ENCODE peak calls at places on chromosomes 5 and 9, in five cellular contexts. U is left ventricle myocardium inferior, G is transverse colon, V is heart right ventricle, S is MM.1S. D is an unnamed sample.

GRCh38 chr5:135156337-135156714 is 122.3 kb upstream of the PITX1 start:
- DNase-seq in S (no peak), G (no peak), V (no peak), U (no peak), D (no peak)

GRCh38 chr5:142435410-142436115 is 110.7 kb upstream of the SPRY4 start:
- DNase-seq in V (no peak), G (no peak), U (no peak), S (no peak), D (no peak)

GRCh38 chr5:96590796-96591195 is 71.4 kb upstream of the CAST start:
- DNase-seq in S (no peak), G (no peak), V (no peak), U (no peak), D (no peak)

GRCh38 chr5:97000391-97000790 is 64.5 kb downstream of the LNPEP start:
- DNase-seq in U (no peak), G (no peak), V (no peak), S (no peak), D (no peak)

GRCh38 chr5:9699681-9700080 is 69.5 kb upstream of the TAS2R1 start:
- DNase-seq in G (no peak), S (no peak), V (no peak), U (no peak), D (no peak)

GRCh38 chr9:15837079-15837679 is 284.3 kb downstream of the CCDC171 start:
- DNase-seq in G (no peak), U (no peak), V (no peak), S (peak), D (peak)

GRCh38 chr5:154755361-154756202 is at the start of gene LARP1:
- DNase-seq in V (peak), U (peak), G (peak), S (peak), D (peak)

GRCh38 chr5:191036-191948 is at the start of gene LRRC14B:
- DNase-seq in V (peak), U (peak), S (peak), G (peak), D (peak)

GRCh38 chr5:93349613-93350012 is 231.4 kb downstream of the NR2F1-AS1 start:
- DNase-seq in G (no peak), S (no peak), V (no peak), U (no peak), D (no peak)

GRCh38 chr9:113309204-113309813 is 6.1 kb upstream of the RNF183 start:
- DNase-seq in S (peak), U (no peak), G (peak), V (no peak), D (peak)

GRCh38 chr5:74372051-74372450 is 268.5 kb downstream of the ENC1 start:
- DNase-seq in V (no peak), G (no peak), U (no peak), S (no peak), D (no peak)

GRCh38 chr9:90245661-90246060 is 397.0 kb downstream of the DIRAS2 start:
- DNase-seq in U (no peak), S (no peak), G (no peak), V (no peak), D (no peak)

GRCh38 chr5:115842089-115842881 is 550 bp downstream of the AP3S1 start:
- DNase-seq in S (peak), U (no peak), G (no peak), V (no peak), D (no peak)

GRCh38 chr9:95218790-95219189 is 98.7 kb downstream of the FANCC start:
- DNase-seq in U (no peak), S (no peak), V (no peak), G (no peak), D (no peak)

GRCh38 chr5:16108418-16108817 is 71.2 kb downstream of the MARCHF11 start:
- DNase-seq in G (no peak), U (no peak), S (no peak), V (no peak), D (no peak)

GRCh38 chr5:131974622-131974955 is 29.1 kb upstream of the MEIKIN start:
- DNase-seq in U (no peak), G (no peak), S (no peak), V (no peak), D (no peak)

GRCh38 chr9:98326402-98327248 is 71.2 kb upstream of the TBC1D2 start:
- DNase-seq in G (no peak), V (no peak), S (no peak), U (no peak), D (no peak)

GRCh38 chr9:108997112-108997511 is 16.2 kb downstream of the CTNNAL1 start:
- DNase-seq in G (no peak), V (no peak), U (no peak), S (no peak), D (no peak)

GRCh38 chr5:179791881-179792611 is 1.7 kb upstream of the LTC4S start:
- DNase-seq in G (no peak), S (no peak), V (peak), U (peak), D (no peak)

GRCh38 chr9:6925841-6926240 is 168.1 kb downstream of the KDM4C start:
- DNase-seq in S (no peak), V (no peak), U (no peak), G (no peak), D (no peak)

GRCh38 chr5:124847907-124848306 is 101.5 kb upstream of the ZNF608 start:
- DNase-seq in G (no peak), U (no peak), S (no peak), V (no peak), D (no peak)

GRCh38 chr9:36158122-36158521 is 11.1 kb upstream of the CCIN start:
- DNase-seq in V (no peak), U (no peak), S (no peak), G (no peak), D (no peak)

GRCh38 chr5:81334304-81335061 is 33.1 kb downstream of the ZCCHC9 start:
- DNase-seq in S (no peak), G (no peak), V (no peak), U (no peak), D (no peak)

GRCh38 chr9:108363321-108363720 is 492.5 kb downstream of the ACTL7B start:
- DNase-seq in G (no peak), V (no peak), S (no peak), U (no peak), D (no peak)

GRCh38 chr5:43581398-43581797 is 21.6 kb upstream of the NNT start:
- DNase-seq in V (no peak), G (no peak), S (no peak), U (no peak), D (no peak)

GRCh38 chr9:36286388-36286787 is 28.1 kb upstream of the GNE start:
- DNase-seq in V (no peak), G (no peak), U (no peak), S (no peak), D (no peak)

GRCh38 chr9:20611751-20612287 is 10.5 kb downstream of the MLLT3 start:
- DNase-seq in U (no peak), G (no peak), S (no peak), V (no peak), D (no peak)

GRCh38 chr5:113371788-113372196 is 63.0 kb downstream of the TSSK1B start:
- DNase-seq in V (no peak), S (no peak), G (no peak), U (no peak), D (no peak)

GRCh38 chr5:170986598-170986997 is 124.8 kb downstream of the RANBP17 start:
- DNase-seq in S (peak), V (no peak), U (no peak), G (no peak), D (no peak)

GRCh38 chr5:67842806-67843205 is 372.8 kb upstream of the PIK3R1 start:
- DNase-seq in U (no peak), S (no peak), V (no peak), G (no peak), D (no peak)
- TF ChIP-seq CTCF in U (no peak), S (no peak), V (no peak), G (no peak), D (no peak)

DNA sequence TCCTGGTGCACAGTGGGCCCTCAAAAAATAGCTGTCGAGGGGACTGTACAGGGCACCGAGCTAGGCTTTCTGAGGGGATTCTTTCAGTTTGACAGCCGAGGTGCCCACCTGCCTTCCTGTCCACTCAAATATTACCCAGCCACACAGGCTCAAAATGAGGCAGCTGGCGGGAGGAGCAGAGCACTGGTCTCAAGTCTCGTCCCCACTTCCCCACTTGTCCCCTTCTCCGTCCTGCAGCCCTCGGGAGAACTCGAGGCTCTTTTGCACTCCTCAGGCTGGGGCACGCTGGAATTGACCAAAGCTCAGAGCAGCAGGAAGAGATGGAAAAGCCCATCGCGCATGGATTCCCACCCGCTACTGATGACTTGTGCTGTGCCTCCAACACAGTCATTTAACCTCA is 185.2 kb downstream of the HSPA4 start:
- DNase-seq in V (no peak), U (no peak), S (no peak), G (no peak), D (no peak)
- TF ChIP-seq CTCF in V (no peak), U (no peak), S (no peak), G (no peak), D (no peak)

GRCh38 chr9:126962336-126962735 is 47.8 kb downstream of the RALGPS1 start:
- DNase-seq in U (no peak), V (no peak), G (no peak), S (no peak), D (no peak)

GRCh38 chr9:126959917-126960316 is 45.3 kb downstream of the RALGPS1 start:
- DNase-seq in G (no peak), V (no peak), S (no peak), U (no peak), D (no peak)

GRCh38 chr9:126957687-126958053 is 43.1 kb downstream of the RALGPS1 start:
- DNase-seq in G (no peak), V (no peak), U (no peak), S (no peak), D (no peak)

GRCh38 chr9:126956929-126957686 is 42.5 kb downstream of the RALGPS1 start:
- DNase-seq in G (no peak), S (no peak), V (no peak), U (no peak), D (no peak)

DNA sequence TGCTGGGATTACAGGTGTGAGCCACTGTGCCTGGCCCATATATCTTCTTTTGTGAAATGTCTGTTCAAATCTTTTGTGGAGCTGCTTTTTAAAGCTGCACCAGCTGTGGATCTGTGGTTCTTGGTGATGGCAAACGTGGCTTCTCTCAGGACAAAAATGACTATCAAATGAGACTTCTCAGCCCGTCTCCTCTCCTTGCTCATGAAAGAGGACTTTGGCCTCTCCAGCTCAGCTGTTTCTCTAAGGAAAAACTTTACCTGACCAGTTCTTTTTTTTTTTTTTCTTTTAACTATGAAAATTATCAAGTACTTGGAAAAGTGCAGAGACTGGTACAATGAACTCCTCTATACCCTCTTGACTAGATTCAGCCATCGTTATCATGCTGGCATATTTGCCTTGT is 44.7 kb downstream of the RALGPS1 start:
- DNase-seq in U (no peak), V (no peak), S (no peak), G (no peak), D (no peak)
- TF ChIP-seq CTCF in U (no peak), V (no peak), S (no peak), G (no peak), D (no peak)

GRCh38 chr9:547309-547708 is 294.2 kb upstream of the DMRT1 start:
- DNase-seq in S (no peak), G (no peak), V (no peak), U (no peak), D (no peak)

GRCh38 chr9:549425-549997 is 292.0 kb upstream of the DMRT1 start:
- DNase-seq in V (no peak), U (no peak), S (no peak), G (no peak), D (no peak)

GRCh38 chr9:551986-552930 is 289.2 kb upstream of the DMRT1 start:
- DNase-seq in U (no peak), V (no peak), S (no peak), G (no peak), D (no peak)

GRCh38 chr9:546797-547223 is 294.7 kb upstream of the DMRT1 start:
- DNase-seq in S (no peak), V (no peak), G (no peak), U (no peak), D (no peak)

GRCh38 chr9:550267-550790 is 291.2 kb upstream of the DMRT1 start:
- DNase-seq in V (no peak), G (peak), S (no peak), U (no peak), D (no peak)
- TF ChIP-seq CTCF in V (no peak), G (peak), S (no peak), U (no peak), D (no peak)

DNA sequence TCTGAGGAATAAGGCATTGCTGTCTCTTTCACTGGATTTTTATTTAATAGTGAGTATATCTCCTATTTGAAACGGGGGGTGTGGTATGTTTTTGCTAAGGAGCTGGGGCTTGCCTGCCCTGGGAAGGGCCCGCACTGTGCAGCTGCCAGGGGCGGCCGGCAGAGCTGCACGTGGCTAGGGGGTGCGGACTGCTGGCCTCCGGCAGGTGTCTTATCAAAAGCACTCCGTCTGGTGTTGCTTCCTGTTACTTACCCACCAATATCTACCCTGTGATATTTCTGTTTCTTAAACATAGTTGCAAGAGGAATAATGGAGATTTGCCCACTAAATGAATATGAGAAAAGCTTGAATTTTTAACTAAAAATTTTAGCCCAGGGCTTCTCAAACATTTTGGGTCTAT is 232.0 kb downstream of the IRX1 start:
- DNase-seq in S (no peak), V (no peak), G (no peak), U (no peak), D (no peak)
- TF ChIP-seq CTCF in S (no peak), V (no peak), G (no peak), U (no peak), D (no peak)

DNA sequence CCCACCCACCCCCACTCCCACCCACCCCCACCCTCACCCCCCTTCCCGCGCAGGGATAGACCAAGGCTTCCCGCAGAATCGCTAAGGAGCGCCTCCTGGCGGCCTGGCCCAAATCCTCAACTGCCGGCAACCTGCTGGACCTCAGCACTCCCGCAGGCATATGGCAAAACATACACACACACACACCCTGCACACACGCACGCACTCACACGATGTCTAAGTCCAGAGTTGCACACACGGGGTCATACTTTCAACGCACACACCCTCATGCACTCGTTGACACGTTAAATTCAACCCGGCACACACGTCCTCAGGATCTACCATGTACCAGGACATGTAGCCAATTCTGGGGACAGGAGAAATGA is 1.7 kb downstream of the CPLX2 start:
- DNase-seq in S (no peak), G (no peak), V (no peak), U (no peak), D (peak)
- TF ChIP-seq CTCF in S (peak), G (no peak), V (no peak), U (no peak), D (peak)

DNA sequence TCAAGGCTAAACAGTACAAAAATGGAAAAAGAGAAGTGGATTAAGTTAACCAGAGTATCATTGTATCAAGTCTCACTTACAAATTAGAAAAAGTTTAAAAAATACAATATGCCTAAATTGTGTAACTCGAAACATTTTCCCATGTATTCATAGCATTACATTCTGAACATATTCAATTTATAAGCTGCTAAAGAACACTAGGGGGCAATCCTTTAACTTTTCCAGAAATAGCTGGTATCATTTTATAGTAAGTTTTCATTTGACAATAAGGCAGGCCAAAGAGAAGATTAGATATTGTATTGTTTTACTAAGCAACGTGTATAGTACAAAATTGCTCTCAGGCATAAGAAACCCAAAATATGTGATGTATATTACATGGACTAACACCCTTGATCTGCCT is 234.6 kb downstream of the ADGRV1 start:
- DNase-seq in V (no peak), U (no peak), S (no peak), G (no peak), D (no peak)
- TF ChIP-seq CTCF in V (no peak), U (no peak), S (peak), G (no peak), D (no peak)